ENCODE peak calls at places on chromosomes 6 and 20, in five cellular contexts. One of them, this sample, is unnamed.

GRCh38 chr6:89944826-89945407 is 50.6 kb downstream of the GJA10 start:
- DNase-seq in C1 segment of cervical spinal cord: no peak
- DNase-seq in LoVo: no peak
- DNase-seq in left ventricle myocardium superior: no peak
- DNase-seq in T-cell: no peak
- DNase-seq in this sample: no peak

GRCh38 chr20:6101346-6101745 is 21.5 kb downstream of the FERMT1 start:
- DNase-seq in C1 segment of cervical spinal cord: no peak
- DNase-seq in left ventricle myocardium superior: no peak
- DNase-seq in LoVo: no peak
- DNase-seq in T-cell: no peak
- DNase-seq in this sample: no peak

GRCh38 chr6:133890941-133891813 is 2.3 kb downstream of the TCF21 start:
- DNase-seq in C1 segment of cervical spinal cord: no peak
- DNase-seq in LoVo: peak; percentile 25
- DNase-seq in T-cell: no peak
- DNase-seq in left ventricle myocardium superior: peak; percentile 62
- DNase-seq in this sample: no peak

GRCh38 chr20:48387675-48388074 is 440.1 kb downstream of the PREX1 start:
- DNase-seq in left ventricle myocardium superior: no peak
- DNase-seq in T-cell: no peak
- DNase-seq in C1 segment of cervical spinal cord: no peak
- DNase-seq in LoVo: no peak
- DNase-seq in this sample: no peak

GRCh38 chr6:41424370-41425058 is 89.1 kb downstream of the NCR2 start:
- DNase-seq in C1 segment of cervical spinal cord: no peak
- DNase-seq in left ventricle myocardium superior: peak; percentile 76
- DNase-seq in LoVo: peak; percentile 70
- DNase-seq in T-cell: peak; percentile 34
- DNase-seq in this sample: peak; percentile 79

GRCh38 chr6:72976389-72976900 is 248.9 kb downstream of the KHDC1L start:
- DNase-seq in T-cell: no peak
- DNase-seq in left ventricle myocardium superior: no peak
- DNase-seq in C1 segment of cervical spinal cord: no peak
- DNase-seq in LoVo: no peak
- DNase-seq in this sample: no peak

GRCh38 chr6:137779982-137780381 is 87.1 kb upstream of the TNFAIP3 start:
- DNase-seq in T-cell: no peak
- DNase-seq in left ventricle myocardium superior: no peak
- DNase-seq in C1 segment of cervical spinal cord: no peak
- DNase-seq in LoVo: no peak
- DNase-seq in this sample: no peak

GRCh38 chr6:133512410-133513016 is 271.4 kb downstream of the EYA4 start:
- DNase-seq in T-cell: no peak
- DNase-seq in left ventricle myocardium superior: peak; percentile 55
- DNase-seq in LoVo: peak; percentile 41
- DNase-seq in C1 segment of cervical spinal cord: no peak
- DNase-seq in this sample: peak; percentile 32

GRCh38 chr6:26031151-26031594 is 56.1 kb upstream of the HFE start:
- DNase-seq in left ventricle myocardium superior: no peak
- DNase-seq in C1 segment of cervical spinal cord: no peak
- DNase-seq in T-cell: no peak
- DNase-seq in LoVo: no peak
- DNase-seq in this sample: no peak

This sample was measured in dorsolateral prefrontal cortex.